ENCODE peak calls at places on chromosomes 4 and X, in four cellular contexts. K is ovary, T is SJSA1, A is endodermal cell. F is an unnamed sample.

GRCh38 chr4:139556735-139557505 is 901 bp upstream of the SETD7 start:
- DNase-seq in K (peak; percentile 58), T (peak; percentile 33), A (peak; percentile 86), F (peak; percentile 57)

GRCh38 chr4:5750052-5750950 is 39.3 kb downstream of the EVC start:
- DNase-seq in K (no peak), T (no peak), A (no peak), F (no peak)

GRCh38 chrX:68355629-68355920 is 77.7 kb downstream of the OPHN1 start:
- DNase-seq in K (no peak), T (peak; percentile 8), A (no peak), F (peak; percentile 46)

GRCh38 chr4:212438-213174 is 88.3 kb downstream of the ZNF718 start:
- DNase-seq in K (peak; percentile 75), T (no peak), A (no peak), F (no peak)

GRCh38 chr4:6032249-6033244 is 14.3 kb upstream of the C4orf50 start:
- DNase-seq in K (no peak), T (no peak), A (no peak), F (no peak)

GRCh38 chr4:114907514-114908099 is 205.8 kb downstream of the NDST4 start:
- DNase-seq in K (no peak), T (no peak), A (no peak), F (no peak)

GRCh38 chrX:104696667-104697066 is 130.7 kb downstream of the IL1RAPL2 start:
- DNase-seq in K (no peak), T (no peak), A (no peak), F (no peak)

GRCh38 chrX:130111220-130111934 is 1.1 kb upstream of the ELF4 start:
- DNase-seq in K (no peak), T (no peak), A (no peak), F (no peak)

GRCh38 chr4:22903913-22904312 is 211.2 kb downstream of the GBA3 start:
- DNase-seq in K (no peak), T (no peak), A (no peak), F (no peak)

GRCh38 chrX:13376857-13377441 is 57.1 kb upstream of the ATXN3L start:
- DNase-seq in K (no peak), T (peak; percentile 60), A (no peak), F (no peak)

GRCh38 chr4:96162631-96163030 is 322.7 kb downstream of the PDHA2 start:
- DNase-seq in K (no peak), T (no peak), A (no peak), F (no peak)

GRCh38 chrX:125382148-125382628 is 62.5 kb downstream of the TEX13C start:
- DNase-seq in K (no peak), T (no peak), A (peak; percentile 58), F (no peak)

GRCh38 chr4:168560184-168560834 is 63.5 kb downstream of the PALLD start:
- DNase-seq in K (no peak), T (no peak), A (no peak), F (no peak)

GRCh38 chr4:151031831-151032605 is 16.9 kb upstream of the LRBA start:
- DNase-seq in K (no peak), T (no peak), A (no peak), F (no peak)

GRCh38 chr4:151403656-151404055 is 5.3 kb upstream of the FHIP1A start:
- DNase-seq in K (no peak), T (no peak), A (no peak), F (no peak)

GRCh38 chr4:97404876-97405523 is 738.3 kb downstream of the STPG2 start:
- DNase-seq in K (no peak), T (no peak), A (no peak), F (peak; percentile 0)

GRCh38 chrX:140502491-140503229 is 2.2 kb downstream of the SOX3 start:
- DNase-seq in K (no peak), T (no peak), A (peak; percentile 51), F (no peak)

GRCh38 chrX:97102938-97103337 is 219.2 kb downstream of the RPA4 start:
- DNase-seq in K (no peak), T (no peak), A (no peak), F (no peak)

GRCh38 chr4:5724377-5724776 is 13.4 kb downstream of the EVC start:
- DNase-seq in K (no peak), T (no peak), A (no peak), F (no peak)

GRCh38 chr4:11790230-11790629 is 361.5 kb upstream of the HS3ST1 start:
- DNase-seq in K (no peak), T (no peak), A (no peak), F (no peak)

GRCh38 chrX:48487362-48487785 is 11.4 kb downstream of the FTSJ1 start:
- DNase-seq in K (no peak), T (peak; percentile 93), A (no peak), F (peak; percentile 57)

GRCh38 chr4:66694716-66695115 is 850.6 kb downstream of the CENPC start:
- DNase-seq in K (no peak), T (no peak), A (no peak), F (no peak)

GRCh38 chrX:122868626-122869025 is 315.5 kb upstream of the GRIA3 start:
- DNase-seq in K (no peak), T (no peak), A (no peak), F (no peak)

GRCh38 chr4:166091146-166091545 is 218.1 kb downstream of the TLL1 start:
- DNase-seq in K (no peak), T (no peak), A (no peak), F (no peak)

GRCh38 chrX:30748337-30748960 is 95.2 kb downstream of the GK start:
- DNase-seq in K (no peak), T (no peak), A (no peak), F (peak; percentile 93)

DNA sequence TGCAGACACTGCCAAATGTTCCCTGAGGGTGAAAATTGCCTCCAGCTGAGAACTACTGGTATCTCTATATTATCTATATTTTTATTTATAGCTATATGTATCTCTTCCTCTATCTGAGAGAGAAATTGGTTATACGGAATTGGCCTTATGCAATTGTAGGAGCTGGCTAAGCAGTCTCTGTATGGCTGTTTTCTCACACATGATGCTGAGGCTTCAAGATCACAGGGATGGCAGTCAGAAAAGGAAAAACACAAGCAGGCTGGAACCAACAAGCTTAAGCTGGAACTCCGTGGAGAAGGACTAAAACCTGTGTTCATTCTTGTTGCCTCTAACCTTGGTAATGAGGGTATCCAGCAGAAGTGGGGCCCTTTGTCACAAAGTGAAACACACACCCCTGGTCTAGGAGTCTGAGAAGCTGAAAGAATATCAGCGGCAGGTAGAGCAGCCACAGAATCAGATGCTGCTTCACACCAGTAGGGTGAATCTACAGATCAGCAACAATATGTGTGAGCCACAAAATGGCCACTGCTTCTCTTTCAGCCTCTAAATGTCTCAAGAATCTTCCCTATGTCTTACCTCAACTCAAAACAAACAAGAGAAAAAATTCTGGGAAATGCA is 166.5 kb upstream of the PPP1R2C start:
- DNase-seq in K (no peak), T (no peak), A (no peak), F (no peak)
- H3K9me3 ChIP-seq in K (no peaks in the 10 kb centered on the region), T (no peaks in the 10 kb centered on the region), A (no peaks in the 10 kb centered on the region), F (no peaks in the 10 kb centered on the region)

GRCh38 chr4:7301126-7301785 is 108.9 kb downstream of the SORCS2 start:
- DNase-seq in K (no peak), T (no peak), A (no peak), F (no peak)

GRCh38 chr4:7301846-7302630 is 109.7 kb downstream of the SORCS2 start:
- DNase-seq in K (no peak), T (no peak), A (no peak), F (no peak)

GRCh38 chr4:7299908-7300710 is 107.8 kb downstream of the SORCS2 start:
- DNase-seq in K (no peak), T (no peak), A (no peak), F (no peak)

GRCh38 chr4:7299051-7299907 is 106.9 kb downstream of the SORCS2 start:
- DNase-seq in K (no peak), T (no peak), A (no peak), F (no peak)

DNA sequence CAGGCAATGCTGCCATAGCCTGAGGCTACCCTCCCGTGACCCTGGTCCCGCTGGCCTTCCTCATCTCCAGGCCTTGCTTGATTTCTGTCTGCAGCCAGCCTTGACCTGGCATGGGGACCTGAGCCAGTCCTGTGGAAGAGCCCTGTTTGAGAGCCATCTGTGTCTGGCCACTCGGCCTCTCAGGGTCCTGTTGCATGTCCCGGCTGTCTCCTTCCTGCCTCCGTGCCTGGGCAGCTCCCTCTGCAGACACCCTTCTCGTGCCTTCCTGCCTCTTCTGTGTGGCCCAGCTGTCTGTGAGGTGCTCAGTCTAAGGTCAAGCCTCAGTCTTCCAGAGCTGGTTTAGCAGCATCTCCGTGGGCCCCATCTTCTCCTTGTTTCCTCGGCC is 108.4 kb downstream of the SORCS2 start:
- DNase-seq in K (no peak), T (no peak), A (no peak), F (no peak)
- H3K4me1 ChIP-seq in K (no peaks in the 10 kb centered on the region), T (no peaks in the 10 kb centered on the region), A (peaks cover 6% of the 10 kb centered on the region), F (no peaks in the 10 kb centered on the region)

DNA sequence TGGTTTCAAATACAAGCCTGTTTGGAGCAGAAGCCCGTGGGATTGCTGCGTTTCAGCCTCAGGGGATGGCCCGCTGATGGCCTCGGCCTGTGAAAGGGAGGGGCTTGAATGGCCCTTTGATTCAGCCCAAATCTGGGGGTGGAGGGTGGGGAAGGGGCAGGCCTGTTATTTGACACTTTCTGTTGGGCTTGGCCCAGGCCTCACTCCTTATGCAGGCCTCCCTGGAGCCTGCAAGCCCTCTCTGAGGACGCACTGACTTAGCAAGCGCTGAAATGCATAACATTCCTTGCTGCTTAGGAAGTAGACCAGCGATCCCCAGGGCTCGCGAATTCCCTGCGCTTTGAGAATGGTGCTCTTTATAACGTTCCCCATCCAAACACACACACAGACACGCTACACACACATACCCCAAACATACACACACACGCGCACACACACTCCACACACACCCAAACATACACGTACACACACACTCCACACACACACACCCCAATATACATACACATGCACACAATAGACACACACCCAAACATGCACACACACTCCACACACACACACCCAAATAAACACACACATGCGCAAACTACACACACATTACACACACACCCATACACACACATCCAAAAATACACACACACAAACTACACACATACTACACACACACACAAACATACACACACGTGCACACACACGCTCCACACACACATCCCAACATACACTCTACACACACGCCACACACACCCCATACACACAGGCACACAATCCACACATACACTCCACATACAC is 29.6 kb downstream of the TLR10 start:
- DNase-seq in K (peak; percentile 91), T (peak; percentile 72), A (peak; percentile 97), F (peak; percentile 32)
- H3K4me3 ChIP-seq in K (peak overlapping the region; percentile 17), T (no peak overlapping the region), A (no peak overlapping the region), F (no peak overlapping the region)

GRCh38 chrX:57232658-57233360 is 53.7 kb upstream of the FAAH2 start:
- DNase-seq in K (no peak), T (no peak), A (no peak), F (no peak)

GRCh38 chrX:57227691-57228090 is 58.8 kb upstream of the FAAH2 start:
- DNase-seq in K (no peak), T (no peak), A (peak; percentile 80), F (no peak)
- H3K9me3 ChIP-seq in K (peaks cover 7% of the 10 kb centered on the region), T (no peaks in the 10 kb centered on the region), A (peaks cover 7% of the 10 kb centered on the region), F (no peaks in the 10 kb centered on the region)

DNA sequence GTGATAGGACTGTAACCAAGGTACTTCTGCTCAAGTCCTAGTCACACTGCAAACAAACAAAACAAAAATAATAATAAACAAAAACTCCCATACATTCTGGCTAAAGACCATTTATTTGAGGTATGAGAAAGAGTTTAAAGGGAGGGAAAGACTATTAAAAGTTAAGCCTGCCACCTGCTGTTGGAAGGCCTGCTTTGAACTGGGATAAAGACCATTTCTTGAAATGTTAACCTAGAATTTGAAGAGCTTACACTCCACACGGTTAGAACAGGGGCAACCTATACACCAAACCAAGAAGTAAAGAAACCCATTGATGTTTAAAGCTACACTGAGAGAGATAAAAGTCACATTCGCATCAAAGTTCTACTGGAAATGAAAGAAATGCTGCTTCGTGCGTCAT is 548.7 kb upstream of the DIPK2B start:
- DNase-seq in K (peak; percentile 24), T (no peak), A (no peak), F (no peak)
- H3K4me1 ChIP-seq in K (peaks cover 2% of the 10 kb centered on the region), T (peaks cover 46% of the 10 kb centered on the region), A (no peaks in the 10 kb centered on the region), F (no peaks in the 10 kb centered on the region)

GRCh38 chr4:153438916-153439756 is 27.0 kb upstream of the TMEM131L start:
- DNase-seq in K (no peak), T (no peak), A (no peak), F (no peak)
- H3K4me3 ChIP-seq in K (no peak overlapping the region), T (no peak overlapping the region), A (no peak overlapping the region), F (no peak overlapping the region)

GRCh38 chrX:66384722-66385121 is 220.7 kb downstream of the HEPH start:
- DNase-seq in K (no peak), T (no peak), A (no peak), F (no peak)
- H3K9me3 ChIP-seq in K (no peaks in the 10 kb centered on the region), T (no peaks in the 10 kb centered on the region), A (peaks cover 11% of the 10 kb centered on the region), F (no peaks in the 10 kb centered on the region)

F was measured in Caco-2.